ENCODE peak calls at places on chromosomes 16 and 17, in eight cellular contexts. One of them, this sample, is unnamed.

GRCh38 chr17:69466905-69467630 is 52.6 kb downstream of the MAP2K6 start:
- DNase-seq in activated CD8-positive, alpha-beta memory T cell treated with anti-CD3 and anti-CD28 coated beads, Interleukin-2, amount 50 U/mL, for 4 hours: no peak
- DNase-seq in nephron progenitor cell: no peak
- DNase-seq in WTC11: no peak
- DNase-seq in upper lobe of left lung: no peak
- DNase-seq in activated effector memory CD4-positive, alpha-beta T cell treated with Interleukin-2 at 50 U/mL for 16 hours: no peak
- DNase-seq in fibroblast of the conjunctiva: no peak
- DNase-seq in tibial artery: no peak
- DNase-seq in this sample: no peak

GRCh38 chr17:21037117-21037803 is 5.6 kb downstream of the USP22 start:
- DNase-seq in activated CD8-positive, alpha-beta memory T cell treated with anti-CD3 and anti-CD28 coated beads, Interleukin-2, amount 50 U/mL, for 4 hours: no peak
- DNase-seq in nephron progenitor cell: no peak
- DNase-seq in WTC11: no peak
- DNase-seq in upper lobe of left lung: no peak
- DNase-seq in activated effector memory CD4-positive, alpha-beta T cell treated with Interleukin-2 at 50 U/mL for 16 hours: no peak
- DNase-seq in fibroblast of the conjunctiva: no peak
- DNase-seq in tibial artery: no peak
- DNase-seq in this sample: no peak

GRCh38 chr17:78724544-78724943 is 57.5 kb downstream of the CYTH1 start:
- DNase-seq in activated CD8-positive, alpha-beta memory T cell treated with anti-CD3 and anti-CD28 coated beads, Interleukin-2, amount 50 U/mL, for 4 hours: no peak
- DNase-seq in nephron progenitor cell: no peak
- DNase-seq in WTC11: no peak
- DNase-seq in upper lobe of left lung: peak
- DNase-seq in activated effector memory CD4-positive, alpha-beta T cell treated with Interleukin-2 at 50 U/mL for 16 hours: no peak
- DNase-seq in fibroblast of the conjunctiva: no peak
- DNase-seq in tibial artery: no peak
- DNase-seq in this sample: no peak

GRCh38 chr16:86584071-86584685 is 5.8 kb downstream of the FOXL1 start:
- DNase-seq in activated CD8-positive, alpha-beta memory T cell treated with anti-CD3 and anti-CD28 coated beads, Interleukin-2, amount 50 U/mL, for 4 hours: no peak
- DNase-seq in nephron progenitor cell: no peak
- DNase-seq in WTC11: no peak
- DNase-seq in upper lobe of left lung: no peak
- DNase-seq in activated effector memory CD4-positive, alpha-beta T cell treated with Interleukin-2 at 50 U/mL for 16 hours: no peak
- DNase-seq in fibroblast of the conjunctiva: no peak
- DNase-seq in tibial artery: peak
- DNase-seq in this sample: no peak

GRCh38 chr17:81734405-81735055 is 22.4 kb downstream of the SLC25A10 start:
- DNase-seq in activated CD8-positive, alpha-beta memory T cell treated with anti-CD3 and anti-CD28 coated beads, Interleukin-2, amount 50 U/mL, for 4 hours: no peak
- DNase-seq in nephron progenitor cell: no peak
- DNase-seq in WTC11: no peak
- DNase-seq in upper lobe of left lung: no peak
- DNase-seq in activated effector memory CD4-positive, alpha-beta T cell treated with Interleukin-2 at 50 U/mL for 16 hours: no peak
- DNase-seq in fibroblast of the conjunctiva: no peak
- DNase-seq in tibial artery: no peak
- DNase-seq in this sample: no peak

GRCh38 chr17:37493249-37494027 is 3.7 kb downstream of the DUSP14 start:
- DNase-seq in activated CD8-positive, alpha-beta memory T cell treated with anti-CD3 and anti-CD28 coated beads, Interleukin-2, amount 50 U/mL, for 4 hours: no peak
- DNase-seq in nephron progenitor cell: no peak
- DNase-seq in WTC11: no peak
- DNase-seq in upper lobe of left lung: no peak
- DNase-seq in activated effector memory CD4-positive, alpha-beta T cell treated with Interleukin-2 at 50 U/mL for 16 hours: no peak
- DNase-seq in fibroblast of the conjunctiva: peak
- DNase-seq in tibial artery: no peak
- DNase-seq in this sample: no peak

GRCh38 chr17:63946440-63947363 is 14.6 kb upstream of the CD79B start:
- DNase-seq in activated CD8-positive, alpha-beta memory T cell treated with anti-CD3 and anti-CD28 coated beads, Interleukin-2, amount 50 U/mL, for 4 hours: peak
- DNase-seq in nephron progenitor cell: peak
- DNase-seq in WTC11: peak
- DNase-seq in upper lobe of left lung: peak
- DNase-seq in activated effector memory CD4-positive, alpha-beta T cell treated with Interleukin-2 at 50 U/mL for 16 hours: peak
- DNase-seq in fibroblast of the conjunctiva: no peak
- DNase-seq in tibial artery: no peak
- DNase-seq in this sample: no peak

GRCh38 chr17:69967910-69968411 is 107.1 kb upstream of the KCNJ16 start:
- DNase-seq in activated CD8-positive, alpha-beta memory T cell treated with anti-CD3 and anti-CD28 coated beads, Interleukin-2, amount 50 U/mL, for 4 hours: no peak
- DNase-seq in nephron progenitor cell: no peak
- DNase-seq in WTC11: no peak
- DNase-seq in upper lobe of left lung: no peak
- DNase-seq in activated effector memory CD4-positive, alpha-beta T cell treated with Interleukin-2 at 50 U/mL for 16 hours: no peak
- DNase-seq in fibroblast of the conjunctiva: no peak
- DNase-seq in tibial artery: no peak
- DNase-seq in this sample: no peak

GRCh38 chr17:78351449-78352006 is 8.3 kb downstream of the SOCS3 start:
- DNase-seq in activated CD8-positive, alpha-beta memory T cell treated with anti-CD3 and anti-CD28 coated beads, Interleukin-2, amount 50 U/mL, for 4 hours: no peak
- DNase-seq in nephron progenitor cell: peak
- DNase-seq in WTC11: peak
- DNase-seq in upper lobe of left lung: peak
- DNase-seq in activated effector memory CD4-positive, alpha-beta T cell treated with Interleukin-2 at 50 U/mL for 16 hours: no peak
- DNase-seq in fibroblast of the conjunctiva: peak
- DNase-seq in tibial artery: peak
- DNase-seq in this sample: no peak

GRCh38 chr17:48134912-48135480 is 27.4 kb downstream of the SNX11 start:
- DNase-seq in activated CD8-positive, alpha-beta memory T cell treated with anti-CD3 and anti-CD28 coated beads, Interleukin-2, amount 50 U/mL, for 4 hours: no peak
- DNase-seq in nephron progenitor cell: no peak
- DNase-seq in WTC11: peak
- DNase-seq in upper lobe of left lung: no peak
- DNase-seq in activated effector memory CD4-positive, alpha-beta T cell treated with Interleukin-2 at 50 U/mL for 16 hours: no peak
- DNase-seq in fibroblast of the conjunctiva: no peak
- DNase-seq in tibial artery: no peak
- DNase-seq in this sample: no peak

GRCh38 chr16:57299009-57299718 is 14.7 kb upstream of the PLLP start:
- DNase-seq in activated CD8-positive, alpha-beta memory T cell treated with anti-CD3 and anti-CD28 coated beads, Interleukin-2, amount 50 U/mL, for 4 hours: peak
- DNase-seq in nephron progenitor cell: peak
- DNase-seq in WTC11: peak
- DNase-seq in upper lobe of left lung: peak
- DNase-seq in activated effector memory CD4-positive, alpha-beta T cell treated with Interleukin-2 at 50 U/mL for 16 hours: no peak
- DNase-seq in fibroblast of the conjunctiva: no peak
- DNase-seq in tibial artery: peak
- DNase-seq in this sample: no peak

GRCh38 chr16:50036426-50036825 is 11.4 kb downstream of the CNEP1R1 start:
- DNase-seq in activated CD8-positive, alpha-beta memory T cell treated with anti-CD3 and anti-CD28 coated beads, Interleukin-2, amount 50 U/mL, for 4 hours: no peak
- DNase-seq in nephron progenitor cell: no peak
- DNase-seq in WTC11: no peak
- DNase-seq in upper lobe of left lung: no peak
- DNase-seq in activated effector memory CD4-positive, alpha-beta T cell treated with Interleukin-2 at 50 U/mL for 16 hours: no peak
- DNase-seq in fibroblast of the conjunctiva: no peak
- DNase-seq in tibial artery: no peak
- DNase-seq in this sample: no peak

GRCh38 chr16:15748654-15749053 is 98.6 kb downstream of the NDE1 start:
- DNase-seq in activated CD8-positive, alpha-beta memory T cell treated with anti-CD3 and anti-CD28 coated beads, Interleukin-2, amount 50 U/mL, for 4 hours: no peak
- DNase-seq in nephron progenitor cell: no peak
- DNase-seq in WTC11: no peak
- DNase-seq in upper lobe of left lung: no peak
- DNase-seq in activated effector memory CD4-positive, alpha-beta T cell treated with Interleukin-2 at 50 U/mL for 16 hours: no peak
- DNase-seq in fibroblast of the conjunctiva: no peak
- DNase-seq in tibial artery: no peak
- DNase-seq in this sample: no peak

GRCh38 chr16:88740727-88741055 is 34.4 kb downstream of the CTU2 start:
- DNase-seq in activated CD8-positive, alpha-beta memory T cell treated with anti-CD3 and anti-CD28 coated beads, Interleukin-2, amount 50 U/mL, for 4 hours: no peak
- DNase-seq in nephron progenitor cell: no peak
- DNase-seq in WTC11: no peak
- DNase-seq in upper lobe of left lung: no peak
- DNase-seq in activated effector memory CD4-positive, alpha-beta T cell treated with Interleukin-2 at 50 U/mL for 16 hours: no peak
- DNase-seq in fibroblast of the conjunctiva: no peak
- DNase-seq in tibial artery: no peak
- DNase-seq in this sample: no peak

GRCh38 chr17:77374170-77374936 is 233.6 kb downstream of the SEC14L1 start:
- DNase-seq in activated CD8-positive, alpha-beta memory T cell treated with anti-CD3 and anti-CD28 coated beads, Interleukin-2, amount 50 U/mL, for 4 hours: peak
- DNase-seq in nephron progenitor cell: peak
- DNase-seq in WTC11: peak
- DNase-seq in upper lobe of left lung: peak
- DNase-seq in activated effector memory CD4-positive, alpha-beta T cell treated with Interleukin-2 at 50 U/mL for 16 hours: peak
- DNase-seq in fibroblast of the conjunctiva: peak
- DNase-seq in tibial artery: peak
- DNase-seq in this sample: peak

GRCh38 chr17:40320771-40321501 is 12.0 kb downstream of the RARA start:
- DNase-seq in activated CD8-positive, alpha-beta memory T cell treated with anti-CD3 and anti-CD28 coated beads, Interleukin-2, amount 50 U/mL, for 4 hours: peak
- DNase-seq in nephron progenitor cell: no peak
- DNase-seq in WTC11: no peak
- DNase-seq in upper lobe of left lung: peak
- DNase-seq in activated effector memory CD4-positive, alpha-beta T cell treated with Interleukin-2 at 50 U/mL for 16 hours: no peak
- DNase-seq in fibroblast of the conjunctiva: no peak
- DNase-seq in tibial artery: peak
- DNase-seq in this sample: no peak

GRCh38 chr16:46859719-46860152 is 24.4 kb upstream of the GPT2 start:
- DNase-seq in activated CD8-positive, alpha-beta memory T cell treated with anti-CD3 and anti-CD28 coated beads, Interleukin-2, amount 50 U/mL, for 4 hours: no peak
- DNase-seq in nephron progenitor cell: no peak
- DNase-seq in WTC11: no peak
- DNase-seq in upper lobe of left lung: peak
- DNase-seq in activated effector memory CD4-positive, alpha-beta T cell treated with Interleukin-2 at 50 U/mL for 16 hours: no peak
- DNase-seq in fibroblast of the conjunctiva: peak
- DNase-seq in tibial artery: no peak
- DNase-seq in this sample: no peak

GRCh38 chr17:57420674-57421392 is 164.5 kb downstream of the MSI2 start:
- DNase-seq in activated CD8-positive, alpha-beta memory T cell treated with anti-CD3 and anti-CD28 coated beads, Interleukin-2, amount 50 U/mL, for 4 hours: no peak
- DNase-seq in nephron progenitor cell: no peak
- DNase-seq in WTC11: no peak
- DNase-seq in upper lobe of left lung: no peak
- DNase-seq in activated effector memory CD4-positive, alpha-beta T cell treated with Interleukin-2 at 50 U/mL for 16 hours: no peak
- DNase-seq in fibroblast of the conjunctiva: no peak
- DNase-seq in tibial artery: no peak
- DNase-seq in this sample: no peak

GRCh38 chr17:36910513-36910912 is 26.8 kb upstream of the LHX1 start:
- DNase-seq in activated CD8-positive, alpha-beta memory T cell treated with anti-CD3 and anti-CD28 coated beads, Interleukin-2, amount 50 U/mL, for 4 hours: no peak
- DNase-seq in nephron progenitor cell: no peak
- DNase-seq in WTC11: no peak
- DNase-seq in upper lobe of left lung: no peak
- DNase-seq in activated effector memory CD4-positive, alpha-beta T cell treated with Interleukin-2 at 50 U/mL for 16 hours: no peak
- DNase-seq in fibroblast of the conjunctiva: no peak
- DNase-seq in tibial artery: no peak
- DNase-seq in this sample: no peak

GRCh38 chr16:31265329-31266245 is 5.8 kb downstream of the ITGAM start:
- DNase-seq in activated CD8-positive, alpha-beta memory T cell treated with anti-CD3 and anti-CD28 coated beads, Interleukin-2, amount 50 U/mL, for 4 hours: peak
- DNase-seq in nephron progenitor cell: no peak
- DNase-seq in WTC11: peak
- DNase-seq in upper lobe of left lung: peak
- DNase-seq in activated effector memory CD4-positive, alpha-beta T cell treated with Interleukin-2 at 50 U/mL for 16 hours: peak
- DNase-seq in fibroblast of the conjunctiva: no peak
- DNase-seq in tibial artery: no peak
- DNase-seq in this sample: no peak

GRCh38 chr16:85391769-85392583 is 221.1 kb upstream of the GSE1 start:
- DNase-seq in activated CD8-positive, alpha-beta memory T cell treated with anti-CD3 and anti-CD28 coated beads, Interleukin-2, amount 50 U/mL, for 4 hours: peak
- DNase-seq in nephron progenitor cell: peak
- DNase-seq in WTC11: peak
- DNase-seq in upper lobe of left lung: no peak
- DNase-seq in activated effector memory CD4-positive, alpha-beta T cell treated with Interleukin-2 at 50 U/mL for 16 hours: no peak
- DNase-seq in fibroblast of the conjunctiva: no peak
- DNase-seq in tibial artery: peak
- DNase-seq in this sample: no peak

GRCh38 chr16:26697826-26698225 is 368.9 kb upstream of the C16orf82 start:
- DNase-seq in activated CD8-positive, alpha-beta memory T cell treated with anti-CD3 and anti-CD28 coated beads, Interleukin-2, amount 50 U/mL, for 4 hours: no peak
- DNase-seq in nephron progenitor cell: no peak
- DNase-seq in WTC11: no peak
- DNase-seq in upper lobe of left lung: no peak
- DNase-seq in activated effector memory CD4-positive, alpha-beta T cell treated with Interleukin-2 at 50 U/mL for 16 hours: no peak
- DNase-seq in fibroblast of the conjunctiva: no peak
- DNase-seq in tibial artery: no peak
- DNase-seq in this sample: no peak

GRCh38 chr17:17055286-17056166 is 13.3 kb downstream of the MPRIP start:
- DNase-seq in activated CD8-positive, alpha-beta memory T cell treated with anti-CD3 and anti-CD28 coated beads, Interleukin-2, amount 50 U/mL, for 4 hours: no peak
- DNase-seq in nephron progenitor cell: no peak
- DNase-seq in WTC11: peak
- DNase-seq in upper lobe of left lung: peak
- DNase-seq in activated effector memory CD4-positive, alpha-beta T cell treated with Interleukin-2 at 50 U/mL for 16 hours: no peak
- DNase-seq in fibroblast of the conjunctiva: no peak
- DNase-seq in tibial artery: peak
- DNase-seq in this sample: no peak